ENCODE peak calls at places on chromosomes 11 and 22, in four cellular contexts. A is HS-5; S is anterior cingulate cortex; U is CD8-positive, alpha-beta memory T cell. P is an unnamed sample.

GRCh38 chr22:17954200-17954859 is 70.0 kb downstream of the MICAL3 start:
- DNase-seq in A (no peak), U (no peak), S (no peak), P (no peak)

GRCh38 chr11:47257518-47258316 is at the start of gene NR1H3:
- DNase-seq in U (peak), S (no peak), A (no peak), P (no peak)

GRCh38 chr11:16166571-16166970 is 189.8 kb downstream of the SOX6 start:
- DNase-seq in U (no peak), S (no peak), A (no peak), P (no peak)

GRCh38 chr22:33126881-33127280 is 68.7 kb upstream of the SYN3 start:
- DNase-seq in U (no peak), S (no peak), A (no peak), P (no peak)

GRCh38 chr11:47270331-47271271 is 668 bp downstream of the MADD start:
- DNase-seq in A (peak), U (peak), S (no peak), P (peak)

GRCh38 chr11:124274000-124274399 is 17.8 kb downstream of the OR8G5 start:
- DNase-seq in S (no peak), U (no peak), A (no peak), P (no peak)

GRCh38 chr11:73190557-73190885 is 27.6 kb upstream of the P2RY2 start:
- DNase-seq in A (no peak), S (no peak), U (no peak), P (no peak)

GRCh38 chr11:65899356-65900124 is 648 bp downstream of the FOSL1 start:
- DNase-seq in U (peak), S (no peak), A (no peak), P (peak)

GRCh38 chr11:133720951-133721350 is 124.4 kb downstream of the SPATA19 start:
- DNase-seq in A (no peak), S (peak), U (no peak), P (no peak)

GRCh38 chr22:26589367-26589844 is 526 bp downstream of the TPST2 start:
- DNase-seq in A (no peak), S (no peak), U (peak), P (peak)

GRCh38 chr11:43576834-43577521 is 103.6 kb upstream of the HSD17B12 start:
- DNase-seq in S (no peak), U (no peak), A (no peak), P (no peak)

GRCh38 chr11:112453601-112454577 is 193.2 kb upstream of the PLET1 start:
- DNase-seq in U (peak), A (no peak), S (no peak), P (peak)

GRCh38 chr22:48535868-48536690 is 1291.6 kb downstream of the BRD1 start:
- DNase-seq in A (no peak), S (no peak), U (no peak), P (no peak)

GRCh38 chr11:35418282-35418846 is 994 bp downstream of the SLC1A2 start:
- DNase-seq in A (no peak), U (no peak), S (no peak), P (no peak)

GRCh38 chr11:35142481-35143207 is 3.7 kb downstream of the CD44 start:
- DNase-seq in S (no peak), A (peak), U (peak), P (no peak)

P was measured in CD4-positive, CD25-positive, alpha-beta regulatory T cell.